ENCODE peak calls at places on chromosomes 6 and 20, in seven cellular contexts. U is HFFc6, M is H1, E is kidney, T is pancreas, K is body of pancreas, Z is dorsolateral prefrontal cortex. G is an unnamed sample.

GRCh38 chr20:45279992-45280391 is 25.6 kb upstream of the SLPI start:
- DNase-seq in E (no peak), Z (no peak), T (no peak), U (no peak), K (no peak), M (no peak), G (no peak)

GRCh38 chr6:2035046-2035445 is 210.4 kb downstream of the GMDS start:
- DNase-seq in M (no peak), K (peak; percentile 66), U (no peak), E (no peak), T (peak; percentile 40), Z (no peak), G (no peak)

GRCh38 chr6:89071036-89071435 is 9.5 kb upstream of the PNRC1 start:
- DNase-seq in T (no peak), Z (no peak), K (no peak), U (no peak), M (no peak), E (no peak), G (no peak)

GRCh38 chr6:44263357-44264100 is 1.8 kb downstream of the NFKBIE start:
- DNase-seq in T (no peak), Z (no peak), E (no peak), M (no peak), K (peak; percentile 61), U (no peak), G (peak; percentile 57)

GRCh38 chr20:10681466-10681865 is 7.7 kb upstream of the JAG1 start:
- DNase-seq in M (no peak), K (no peak), E (no peak), T (no peak), U (no peak), Z (no peak), G (no peak)

GRCh38 chr6:161011509-161012480 is 20.2 kb downstream of the MAP3K4 start:
- DNase-seq in T (no peak), E (no peak), K (no peak), U (no peak), Z (no peak), M (no peak), G (no peak)

GRCh38 chr6:99522531-99522930 is 7.3 kb upstream of the USP45 start:
- DNase-seq in E (no peak), T (no peak), K (no peak), M (no peak), Z (no peak), U (peak; percentile 18), G (no peak)

GRCh38 chr20:60108397-60108796 is 150.2 kb downstream of the CDH26 start:
- DNase-seq in M (no peak), Z (no peak), T (no peak), E (no peak), K (no peak), U (peak; percentile 15), G (no peak)

GRCh38 chr20:41080866-41081265 is 52.2 kb downstream of the TOP1 start:
- DNase-seq in U (no peak), T (no peak), M (no peak), Z (no peak), K (no peak), E (no peak), G (no peak)

GRCh38 chr6:82484001-82484400 is 120.4 kb downstream of the TPBG start:
- DNase-seq in E (no peak), K (no peak), T (no peak), Z (no peak), U (no peak), M (no peak), G (no peak)

GRCh38 chr6:105965042-105965760 is 120.9 kb upstream of the PRDM1 start:
- DNase-seq in T (no peak), M (no peak), K (no peak), Z (no peak), U (no peak), E (no peak), G (no peak)

GRCh38 chr6:107244082-107244741 is 128.9 kb upstream of the BEND3 start:
- DNase-seq in T (no peak), U (no peak), M (no peak), Z (no peak), E (no peak), K (no peak), G (no peak)

GRCh38 chr6:128252293-128253176 is 267.9 kb downstream of the PTPRK start:
- DNase-seq in U (no peak), E (no peak), T (no peak), Z (no peak), M (no peak), K (no peak), G (no peak)

GRCh38 chr6:29255530-29255929 is 46.0 kb upstream of the OR14J1 start:
- DNase-seq in K (no peak), E (no peak), Z (no peak), T (no peak), M (no peak), U (no peak), G (no peak)

GRCh38 chr6:79602859-79603258 is 28.3 kb upstream of the SH3BGRL2 start:
- DNase-seq in E (no peak), Z (no peak), T (no peak), M (no peak), U (no peak), K (no peak), G (no peak)

GRCh38 chr20:32635764-32636163 is 38.0 kb downstream of the C20orf203 start:
- DNase-seq in K (no peak), E (no peak), U (no peak), Z (no peak), T (no peak), M (no peak), G (no peak)

GRCh38 chr20:38034108-38034649 is 633 bp downstream of the RPRD1B start:
- DNase-seq in K (no peak), T (no peak), M (no peak), U (no peak), E (no peak), Z (no peak), G (no peak)

GRCh38 chr6:18538315-18538714 is 151.2 kb downstream of the RNF144B start:
- DNase-seq in K (no peak), E (no peak), M (no peak), U (no peak), Z (no peak), T (no peak), G (no peak)

GRCh38 chr6:42251911-42252637 is 34.4 kb upstream of the MRPS10 start:
- DNase-seq in Z (no peak), E (peak; percentile 92), T (peak; percentile 74), K (peak; percentile 71), U (no peak), M (no peak), G (no peak)

GRCh38 chr6:118893882-118894424 is at the start of gene ASF1A:
- DNase-seq in Z (peak; percentile 85), E (peak; percentile 98), K (peak; percentile 98), T (peak; percentile 98), M (peak; percentile 92), U (peak; percentile 99), G (peak; percentile 86)

GRCh38 chr6:118895241-118895561 is 1.2 kb downstream of the ASF1A start:
- DNase-seq in K (no peak), M (no peak), T (no peak), U (no peak), E (no peak), Z (no peak), G (no peak)

GRCh38 chr6:118894425-118895240 is 681 bp downstream of the ASF1A start:
- DNase-seq in M (no peak), U (peak; percentile 45), E (peak; percentile 93), Z (peak; percentile 40), T (peak; percentile 64), K (peak; percentile 56), G (peak; percentile 71)

GRCh38 chr6:118897386-118897785 is 3.4 kb downstream of the ASF1A start:
- DNase-seq in E (no peak), Z (no peak), K (no peak), T (no peak), M (no peak), U (no peak), G (no peak)

GRCh38 chr6:118896339-118897136 is 2.6 kb downstream of the ASF1A start:
- DNase-seq in E (no peak), M (no peak), Z (no peak), U (peak; percentile 54), T (no peak), K (no peak), G (no peak)
- TF ChIP-seq CTCF in E (peak; percentile 21), M (no peak), Z (peak; percentile 34), U (peak; percentile 75), T (peak; percentile 18), K (peak; percentile 8), G (no peak)

DNA sequence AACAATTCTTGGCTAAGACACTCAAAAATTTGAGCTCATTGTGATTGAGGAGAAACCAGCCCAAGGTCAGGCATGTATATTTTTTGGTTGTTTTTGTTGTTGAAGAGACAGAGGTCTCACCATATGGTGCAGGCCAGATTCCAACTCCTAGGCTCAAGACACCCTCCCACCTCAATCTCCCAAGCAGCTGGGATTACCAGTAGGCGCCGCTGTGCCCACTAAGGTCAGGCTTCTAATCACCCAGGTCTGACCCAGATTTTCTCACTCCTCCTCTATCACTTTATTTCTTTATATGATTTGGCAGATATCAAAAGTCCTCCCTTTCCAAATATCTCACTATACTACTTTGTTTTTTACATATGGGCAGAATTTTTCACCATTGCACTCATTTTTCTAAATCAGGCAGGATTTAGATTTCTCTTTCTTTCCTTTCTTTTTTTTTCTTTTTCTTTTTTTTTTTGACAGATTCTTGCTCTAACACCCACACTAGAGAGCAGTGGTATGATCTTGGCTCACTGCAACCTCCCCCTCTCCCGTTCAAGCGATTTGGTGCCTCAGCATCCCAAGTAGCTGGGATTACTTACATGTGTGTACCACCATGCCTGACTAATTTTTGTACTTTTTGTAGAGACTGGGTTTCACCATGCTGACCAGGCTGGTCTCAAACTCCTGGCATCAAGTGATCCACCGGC is 1.7 kb upstream of the C6orf141 start:
- DNase-seq in Z (no peak), E (no peak), K (no peak), U (no peak), T (no peak), M (no peak), G (no peak)
- TF ChIP-seq CTCF in Z (no peak), E (no peak), K (no peak), U (no peak), T (no peak), M (peak; percentile 60), G (no peak)

GRCh38 chr6:159047896-159048685 is 3.3 kb upstream of the TAGAP start:
- DNase-seq in Z (no peak), E (no peak), T (no peak), M (no peak), U (no peak), K (no peak), G (no peak)
- TF ChIP-seq CTCF in Z (no peak), E (no peak), T (no peak), M (no peak), U (no peak), K (no peak), G (no peak)

DNA sequence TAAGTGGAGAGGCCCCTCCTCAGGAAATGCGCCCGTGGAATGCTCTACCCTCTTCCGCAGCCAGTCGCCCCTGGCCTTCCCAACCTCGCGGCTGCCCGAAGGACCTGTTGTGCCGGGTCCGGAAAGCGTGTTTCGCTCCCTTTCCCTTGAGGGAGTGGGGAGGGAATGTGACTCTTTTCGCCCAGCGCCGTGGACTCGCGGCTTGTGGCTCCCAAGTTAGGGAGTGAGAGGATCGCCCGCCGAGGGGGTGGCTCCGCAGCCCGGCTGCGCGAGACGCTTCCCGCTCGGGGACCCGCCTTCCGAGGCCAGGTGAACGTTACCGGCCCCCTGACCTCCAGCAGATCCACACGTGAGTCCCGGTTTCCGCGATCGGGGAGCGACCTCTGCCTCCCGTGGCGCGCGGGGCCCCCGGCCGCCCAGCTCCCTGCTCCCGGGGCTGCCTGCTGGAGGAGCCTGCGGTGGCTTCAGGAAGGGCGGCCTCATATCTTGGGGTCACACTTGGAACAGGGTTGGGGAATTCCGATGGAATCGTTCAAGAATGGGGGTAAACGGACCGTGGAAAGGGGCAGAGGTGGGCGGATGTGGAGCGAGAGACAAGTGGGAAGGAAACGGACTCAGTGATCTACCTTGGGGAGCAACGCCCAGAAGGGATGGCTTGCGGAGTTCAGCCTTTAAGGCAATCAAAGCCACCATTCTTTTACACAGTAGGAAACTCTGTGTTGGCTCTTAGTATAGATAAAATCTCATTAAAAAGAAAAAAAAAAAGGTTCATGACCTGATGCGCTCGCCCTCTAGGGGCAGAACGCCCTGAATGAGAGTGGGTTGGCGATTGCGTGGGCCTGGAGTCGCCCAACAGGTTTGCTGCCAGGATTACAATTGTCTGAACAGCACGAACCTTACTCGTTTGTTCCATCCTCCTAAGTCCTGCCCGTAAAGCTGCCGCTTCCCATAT is 887 bp downstream of the TPD52L1 start:
- DNase-seq in Z (no peak), T (peak; percentile 68), U (no peak), M (no peak), K (peak; percentile 75), E (peak; percentile 77), G (no peak)
- TF ChIP-seq CTCF in Z (no peak), T (peak; percentile 39), U (peak; percentile 43), M (peak; percentile 55), K (peak; percentile 24), E (peak; percentile 12), G (no peak)

G was measured in activated B cell treated with CpG ODN at 0.5 μM for 24 hours.